ENCODE peak calls at places on chromosome 1, in seven cellular contexts. T is cardiac fibroblast, O is PC-3, D is fibroblast of lung, Z is dorsolateral prefrontal cortex, K is OCI-LY7, F is HL-60. M is an unnamed sample.
A peak's percentile ranks its signal among the peaks of the same experiment; 100 is the strongest.

GRCh38 chr1:202831906-202832305 is 21.2 kb downstream of the PCAT6 start:
- DNase-seq in D (no peak), F (peak; percentile 21), T (no peak), O (no peak), K (no peak), Z (no peak), M (no peak)

GRCh38 chr1:37415611-37416244 is 58.7 kb upstream of the ZC3H12A start:
- DNase-seq in D (no peak), F (no peak), K (no peak), Z (peak; percentile 63), O (no peak), T (no peak), M (no peak)

GRCh38 chr1:30518186-30518585 is 205.2 kb downstream of the MATN1 start:
- DNase-seq in F (no peak), T (no peak), Z (no peak), O (no peak), K (no peak), D (no peak), M (no peak)

GRCh38 chr1:65605621-65606020 is 185.2 kb downstream of the LEPR start:
- DNase-seq in K (no peak), F (no peak), D (no peak), O (no peak), T (peak; percentile 63), Z (no peak), M (peak; percentile 75)

GRCh38 chr1:22055463-22055862 is 3.0 kb downstream of the CDC42 start:
- DNase-seq in F (no peak), K (no peak), Z (no peak), O (no peak), D (no peak), T (no peak), M (no peak)

GRCh38 chr1:148353461-148354283 is 129.4 kb downstream of the PPIAL4G start:
- DNase-seq in F (no peak), D (peak; percentile 90), T (peak; percentile 69), K (no peak), Z (no peak), O (peak; percentile 46), M (peak; percentile 71)

GRCh38 chr1:158969855-158970254 is 38.5 kb downstream of the PYHIN1 start:
- DNase-seq in Z (no peak), O (peak; percentile 3), T (no peak), D (no peak), K (no peak), F (no peak), M (no peak)

GRCh38 chr1:171495444-171495843 is 10.1 kb downstream of the PRRC2C start:
- DNase-seq in T (no peak), K (no peak), D (no peak), O (no peak), Z (no peak), F (no peak), M (no peak)

GRCh38 chr1:232589809-232590741 is 39.9 kb downstream of the SIPA1L2 start:
- DNase-seq in O (no peak), Z (no peak), F (peak; percentile 50), K (peak; percentile 57), T (peak; percentile 80), D (no peak), M (peak; percentile 65)

GRCh38 chr1:10195570-10195969 is 14.8 kb upstream of the KIF1B start:
- DNase-seq in D (peak; percentile 69), Z (no peak), F (no peak), K (no peak), T (peak; percentile 30), O (peak; percentile 64), M (peak; percentile 61)

GRCh38 chr1:23013657-23014056 is 2.0 kb downstream of the TEX46 start:
- DNase-seq in D (no peak), O (peak; percentile 26), Z (no peak), K (peak; percentile 43), T (no peak), F (peak; percentile 76), M (no peak)

GRCh38 chr1:223135176-223135575 is 7.9 kb downstream of the TLR5 start:
- DNase-seq in D (peak; percentile 83), O (peak; percentile 94), Z (no peak), F (no peak), K (no peak), T (peak; percentile 79), M (peak; percentile 62)

GRCh38 chr1:164725401-164725800 is 166.4 kb downstream of the PBX1 start:
- DNase-seq in K (no peak), D (no peak), Z (no peak), O (no peak), F (no peak), T (peak; percentile 82), M (peak; percentile 66)

GRCh38 chr1:38128511-38128910 is 81.9 kb upstream of the POU3F1 start:
- DNase-seq in O (no peak), T (no peak), F (no peak), K (no peak), Z (no peak), D (no peak), M (no peak)

GRCh38 chr1:87968259-87968955 is 639.7 kb downstream of the LMO4 start:
- DNase-seq in F (no peak), K (no peak), T (peak; percentile 91), Z (peak; percentile 40), D (peak; percentile 92), O (peak; percentile 37), M (peak; percentile 89)

GRCh38 chr1:55421317-55421716 is 206.2 kb upstream of the USP24 start:
- DNase-seq in O (peak; percentile 60), F (no peak), K (no peak), Z (no peak), D (no peak), T (peak; percentile 26), M (no peak)

GRCh38 chr1:20008391-20008841 is 29.0 kb upstream of the PLA2G2A start:
- DNase-seq in D (peak; percentile 69), F (no peak), K (no peak), O (no peak), Z (no peak), T (peak; percentile 99), M (peak; percentile 92)

GRCh38 chr1:40385437-40386310 is 12.1 kb downstream of the SMAP2 start:
- DNase-seq in D (no peak), Z (no peak), T (peak; percentile 39), O (no peak), K (peak; percentile 91), F (peak; percentile 79), M (peak; percentile 40)

GRCh38 chr1:20731057-20731991 is 1.2 kb downstream of the SH2D5 start:
- DNase-seq in T (no peak), F (no peak), K (no peak), O (no peak), Z (peak; percentile 30), D (no peak), M (no peak)

GRCh38 chr1:181632492-181632891 is 149.2 kb downstream of the CACNA1E start:
- DNase-seq in Z (no peak), O (no peak), F (no peak), D (no peak), T (no peak), K (no peak), M (no peak)

GRCh38 chr1:9186082-9186859 is 48.3 kb upstream of the H6PD start:
- DNase-seq in K (no peak), T (peak; percentile 86), O (no peak), F (no peak), D (peak; percentile 64), Z (no peak), M (peak; percentile 83)

GRCh38 chr1:102550729-102551384 is 554.1 kb upstream of the OLFM3 start:
- DNase-seq in F (peak; percentile 28), D (peak; percentile 8), O (peak; percentile 55), Z (no peak), T (peak; percentile 23), K (peak; percentile 46), M (peak; percentile 45)

DNA sequence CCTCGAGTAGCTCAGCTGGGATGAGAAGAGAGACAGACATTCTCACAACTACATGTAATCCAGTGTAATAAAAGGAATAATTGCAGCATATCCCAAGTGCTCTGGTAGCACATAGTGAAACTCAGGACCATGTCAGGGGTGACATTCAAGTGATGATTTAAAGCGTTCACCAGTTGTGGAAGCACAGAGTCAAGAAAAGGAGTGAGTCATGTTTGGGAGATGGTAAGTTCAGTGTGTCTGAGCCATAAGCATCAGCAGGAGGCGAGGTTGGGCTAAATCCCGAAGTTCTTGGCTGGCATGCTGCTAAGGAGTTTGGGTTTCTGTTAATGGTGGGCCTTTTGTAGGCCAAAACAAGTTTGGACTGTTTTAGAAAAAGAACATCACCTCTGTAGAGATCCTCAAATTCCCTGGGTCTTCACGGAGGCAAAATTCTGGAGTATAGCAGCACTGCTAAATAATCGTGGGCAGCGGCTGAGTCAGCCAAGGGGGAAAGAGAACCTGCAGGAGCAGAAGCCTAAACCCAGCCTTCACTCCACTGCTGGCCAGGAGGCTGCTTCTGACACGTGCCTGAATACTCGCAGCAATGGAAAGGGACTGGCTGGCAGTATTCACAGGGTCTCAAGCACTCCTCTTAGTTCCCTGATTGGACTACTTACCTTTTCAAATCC is 7.2 kb upstream of the NHLH1 start:
- DNase-seq in O (no peak), T (peak; percentile 7), F (no peak), Z (no peak), K (no peak), D (peak; percentile 33), M (peak; percentile 8)
- TF ChIP-seq CTCF in O (no peak), T (no peak), F (no peak), Z (no peak), K (no peak), D (no peak), M (no peak)

DNA sequence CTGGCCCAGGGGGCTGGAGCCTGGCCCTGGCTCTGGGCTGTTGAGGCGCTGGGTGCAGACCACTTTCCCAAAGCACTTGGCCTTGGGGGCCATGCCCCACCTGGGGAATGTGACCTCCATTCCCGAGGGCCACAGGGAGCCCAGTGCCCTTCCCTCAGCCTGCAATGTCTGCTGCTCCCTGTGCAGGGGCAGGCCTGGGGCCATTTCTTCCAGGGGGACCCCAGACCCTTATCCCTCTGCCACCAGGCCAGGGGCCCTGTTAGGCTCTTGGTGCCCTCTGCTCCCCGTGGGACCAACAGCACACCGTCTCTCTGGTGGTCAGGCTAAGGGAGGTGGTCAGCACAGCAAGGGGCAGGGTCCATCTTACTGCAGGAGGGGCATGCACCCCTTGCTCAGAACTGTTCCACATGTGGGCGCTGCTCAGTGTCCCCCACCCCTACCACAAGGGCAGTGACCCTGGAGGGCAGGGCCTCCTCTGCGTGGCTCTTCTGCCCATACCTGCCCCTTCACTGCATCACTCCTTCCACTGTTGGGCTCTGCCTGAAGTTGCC is 1.1 kb upstream of the TMEM52 start:
- DNase-seq in T (no peak), D (no peak), F (no peak), Z (no peak), O (no peak), K (no peak), M (no peak)
- H3K4me3 ChIP-seq in T (no peak overlapping the region), D (no peak overlapping the region), F (no peak overlapping the region), Z (no peak overlapping the region), O (peak overlapping the region; percentile 73), K (peak overlapping the region; percentile 46), M (no peak overlapping the region)

DNA sequence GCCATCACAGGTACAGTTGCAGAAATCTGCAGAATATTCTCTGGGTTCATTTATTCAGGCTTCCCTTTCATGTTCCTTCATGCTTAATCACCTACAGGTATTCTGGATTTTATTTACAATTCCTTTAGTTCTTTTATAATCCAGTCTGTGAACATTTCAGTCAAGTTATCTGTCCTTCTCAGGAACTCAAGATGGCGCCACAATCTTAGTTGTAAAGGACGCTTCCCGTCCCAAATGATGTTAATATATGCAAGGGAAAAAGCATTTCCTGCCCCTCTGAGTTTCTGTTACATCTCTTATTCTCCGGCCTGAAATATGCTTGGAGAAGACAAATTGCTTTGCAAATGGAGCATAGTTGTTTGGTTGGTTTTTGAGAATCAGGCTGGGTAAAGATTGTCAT is 19.3 kb downstream of the F3 start:
- DNase-seq in O (peak; percentile 69), F (peak; percentile 53), K (peak; percentile 13), Z (no peak), T (peak; percentile 83), D (peak; percentile 62), M (peak; percentile 82)
- TF ChIP-seq CTCF in O (peak; percentile 79), F (peak; percentile 20), K (peak; percentile 56), Z (peak; percentile 72), T (peak; percentile 37), D (peak; percentile 52), M (peak; percentile 55)

GRCh38 chr1:69888657-69889056 is 316.7 kb downstream of the LRRC40 start:
- DNase-seq in K (no peak), T (no peak), Z (no peak), F (no peak), D (no peak), O (no peak), M (no peak)
- H3K4me3 ChIP-seq in K (no peak overlapping the region), T (no peak overlapping the region), Z (no peak overlapping the region), F (no peak overlapping the region), D (no peak overlapping the region), O (no peak overlapping the region), M (no peak overlapping the region)

M was measured in fibroblast of pulmonary artery.